ENCODE peak calls at places on chromosomes 13 and 19, in five cellular contexts. One of them, this sample, is unnamed.

GRCh38 chr19:44636439-44637389 is 7.0 kb upstream of the PVR start:
- DNase-seq in T-helper 22 cell: no peak
- DNase-seq in HT-29: no peak
- DNase-seq in amniotic stem cell: no peak
- DNase-seq in endothelial cell: no peak
- DNase-seq in this sample: no peak

GRCh38 chr19:54045771-54046170 is 17.9 kb downstream of the VSTM1 start:
- DNase-seq in T-helper 22 cell: no peak
- DNase-seq in HT-29: no peak
- DNase-seq in amniotic stem cell: no peak
- DNase-seq in endothelial cell: no peak
- DNase-seq in this sample: no peak

GRCh38 chr19:34960103-34960805 is 3.8 kb downstream of the ZNF792 start:
- DNase-seq in T-helper 22 cell: no peak
- DNase-seq in HT-29: no peak
- DNase-seq in amniotic stem cell: no peak
- DNase-seq in endothelial cell: no peak
- DNase-seq in this sample: peak

GRCh38 chr13:107141767-107142166 is 573.8 kb upstream of the ARGLU1 start:
- DNase-seq in T-helper 22 cell: no peak
- DNase-seq in HT-29: no peak
- DNase-seq in amniotic stem cell: no peak
- DNase-seq in endothelial cell: no peak
- DNase-seq in this sample: no peak

GRCh38 chr13:81396172-81396571 is 1055.2 kb upstream of the SPRY2 start:
- DNase-seq in T-helper 22 cell: no peak
- DNase-seq in HT-29: no peak
- DNase-seq in amniotic stem cell: no peak
- DNase-seq in endothelial cell: no peak
- DNase-seq in this sample: no peak

GRCh38 chr19:18274303-18274775 is at the start of gene IQCN:
- DNase-seq in T-helper 22 cell: peak
- DNase-seq in HT-29: peak
- DNase-seq in amniotic stem cell: no peak
- DNase-seq in endothelial cell: no peak
- DNase-seq in this sample: no peak

GRCh38 chr13:47109028-47109427 is 212.2 kb upstream of the HTR2A start:
- DNase-seq in T-helper 22 cell: no peak
- DNase-seq in HT-29: peak
- DNase-seq in amniotic stem cell: no peak
- DNase-seq in endothelial cell: no peak
- DNase-seq in this sample: no peak

GRCh38 chr13:112876305-112877000 is 92.6 kb upstream of the MCF2L start:
- DNase-seq in T-helper 22 cell: no peak
- DNase-seq in HT-29: no peak
- DNase-seq in amniotic stem cell: no peak
- DNase-seq in endothelial cell: no peak
- DNase-seq in this sample: no peak

GRCh38 chr19:35114656-35115537 is 726 bp upstream of the FXYD3 start:
- DNase-seq in T-helper 22 cell: no peak
- DNase-seq in HT-29: peak
- DNase-seq in amniotic stem cell: no peak
- DNase-seq in endothelial cell: peak
- DNase-seq in this sample: no peak

GRCh38 chr19:39408392-39409206 is 2.0 kb downstream of the ZFP36 start:
- DNase-seq in T-helper 22 cell: no peak
- DNase-seq in HT-29: no peak
- DNase-seq in amniotic stem cell: no peak
- DNase-seq in endothelial cell: no peak
- DNase-seq in this sample: peak

GRCh38 chr19:17716309-17716929 is 2.9 kb upstream of the MAP1S start:
- DNase-seq in T-helper 22 cell: no peak
- DNase-seq in HT-29: no peak
- DNase-seq in amniotic stem cell: no peak
- DNase-seq in endothelial cell: no peak
- DNase-seq in this sample: peak

GRCh38 chr19:1251233-1251502 is 2.8 kb downstream of the MIDN start:
- DNase-seq in T-helper 22 cell: no peak
- DNase-seq in HT-29: peak
- DNase-seq in amniotic stem cell: no peak
- DNase-seq in endothelial cell: peak
- DNase-seq in this sample: peak

GRCh38 chr13:46817081-46817480 is 20.1 kb upstream of the ESD start:
- DNase-seq in T-helper 22 cell: no peak
- DNase-seq in HT-29: no peak
- DNase-seq in amniotic stem cell: no peak
- DNase-seq in endothelial cell: no peak
- DNase-seq in this sample: no peak

GRCh38 chr19:1814833-1815604 is 2.9 kb upstream of the ATP8B3 start:
- DNase-seq in T-helper 22 cell: no peak
- DNase-seq in HT-29: no peak
- DNase-seq in amniotic stem cell: no peak
- DNase-seq in endothelial cell: no peak
- DNase-seq in this sample: no peak

GRCh38 chr19:50333737-50334617 is 4.8 kb upstream of the KCNC3 start:
- DNase-seq in T-helper 22 cell: peak
- DNase-seq in HT-29: no peak
- DNase-seq in amniotic stem cell: no peak
- DNase-seq in endothelial cell: no peak
- DNase-seq in this sample: no peak

GRCh38 chr19:18612772-18613588 is at the start of gene TMEM59L:
- DNase-seq in T-helper 22 cell: peak
- DNase-seq in HT-29: no peak
- DNase-seq in amniotic stem cell: no peak
- DNase-seq in endothelial cell: no peak
- DNase-seq in this sample: no peak

GRCh38 chr13:110388141-110388943 is 81.3 kb downstream of the COL4A2 start:
- DNase-seq in T-helper 22 cell: no peak
- DNase-seq in HT-29: no peak
- DNase-seq in amniotic stem cell: peak
- DNase-seq in endothelial cell: no peak
- DNase-seq in this sample: no peak

GRCh38 chr19:35247526-35248309 is 1.1 kb upstream of the LSR start:
- DNase-seq in T-helper 22 cell: peak
- DNase-seq in HT-29: peak
- DNase-seq in amniotic stem cell: no peak
- DNase-seq in endothelial cell: peak
- DNase-seq in this sample: peak

GRCh38 chr13:24228852-24229458 is 68.4 kb downstream of the SPATA13 start:
- DNase-seq in T-helper 22 cell: no peak
- DNase-seq in HT-29: peak
- DNase-seq in amniotic stem cell: peak
- DNase-seq in endothelial cell: peak
- DNase-seq in this sample: peak

GRCh38 chr13:106562301-106562700 is 5.6 kb downstream of the ARGLU1 start:
- DNase-seq in T-helper 22 cell: no peak
- DNase-seq in HT-29: no peak
- DNase-seq in amniotic stem cell: no peak
- DNase-seq in endothelial cell: no peak
- DNase-seq in this sample: no peak

GRCh38 chr13:99301913-99302636 is 5.1 kb downstream of the GPR183 start:
- DNase-seq in T-helper 22 cell: no peak
- DNase-seq in HT-29: no peak
- DNase-seq in amniotic stem cell: no peak
- DNase-seq in endothelial cell: no peak
- DNase-seq in this sample: no peak

GRCh38 chr19:16588824-16589577 is 16.8 kb upstream of the SLC35E1 start:
- DNase-seq in T-helper 22 cell: no peak
- DNase-seq in HT-29: no peak
- DNase-seq in amniotic stem cell: no peak
- DNase-seq in endothelial cell: no peak
- DNase-seq in this sample: no peak

GRCh38 chr13:106532111-106532929 is 3.1 kb downstream of the EFNB2 start:
- DNase-seq in T-helper 22 cell: no peak
- DNase-seq in HT-29: peak
- DNase-seq in amniotic stem cell: no peak
- DNase-seq in endothelial cell: no peak
- DNase-seq in this sample: peak

GRCh38 chr13:48258002-48258401 is 25.0 kb downstream of the ITM2B start:
- DNase-seq in T-helper 22 cell: no peak
- DNase-seq in HT-29: peak
- DNase-seq in amniotic stem cell: no peak
- DNase-seq in endothelial cell: no peak
- DNase-seq in this sample: no peak

GRCh38 chr19:15444505-15445226 is 5.1 kb downstream of the WIZ start:
- DNase-seq in T-helper 22 cell: no peak
- DNase-seq in HT-29: no peak
- DNase-seq in amniotic stem cell: no peak
- DNase-seq in endothelial cell: no peak
- DNase-seq in this sample: no peak

GRCh38 chr13:95307507-95307906 is 6.3 kb upstream of the ABCC4 start:
- DNase-seq in T-helper 22 cell: no peak
- DNase-seq in HT-29: no peak
- DNase-seq in amniotic stem cell: no peak
- DNase-seq in endothelial cell: no peak
- DNase-seq in this sample: no peak

GRCh38 chr13:51261610-51262249 is 39.5 kb downstream of the FAM124A start:
- DNase-seq in T-helper 22 cell: no peak
- DNase-seq in HT-29: no peak
- DNase-seq in amniotic stem cell: no peak
- DNase-seq in endothelial cell: no peak
- DNase-seq in this sample: no peak

GRCh38 chr19:17468302-17469091 is 1.8 kb upstream of the SLC27A1 start:
- DNase-seq in T-helper 22 cell: no peak
- DNase-seq in HT-29: no peak
- DNase-seq in amniotic stem cell: no peak
- DNase-seq in endothelial cell: no peak
- DNase-seq in this sample: no peak

GRCh38 chr13:101875717-101876393 is 423.4 kb downstream of the ITGBL1 start:
- DNase-seq in T-helper 22 cell: no peak
- DNase-seq in HT-29: peak
- DNase-seq in amniotic stem cell: peak
- DNase-seq in endothelial cell: no peak
- DNase-seq in this sample: peak

GRCh38 chr13:107867701-107868661 is 347.4 kb downstream of the LIG4 start:
- DNase-seq in T-helper 22 cell: no peak
- DNase-seq in HT-29: no peak
- DNase-seq in amniotic stem cell: peak
- DNase-seq in endothelial cell: peak
- DNase-seq in this sample: no peak

GRCh38 chr19:47176627-47177090 is 46.0 kb downstream of the SAE1 start:
- DNase-seq in T-helper 22 cell: peak
- DNase-seq in HT-29: no peak
- DNase-seq in amniotic stem cell: no peak
- DNase-seq in endothelial cell: no peak
- DNase-seq in this sample: no peak

GRCh38 chr19:54792814-54793213 is 10.6 kb upstream of the KIR2DL4 start:
- DNase-seq in T-helper 22 cell: no peak
- DNase-seq in HT-29: no peak
- DNase-seq in amniotic stem cell: no peak
- DNase-seq in endothelial cell: no peak
- DNase-seq in this sample: no peak

GRCh38 chr19:12364391-12365093 is 941 bp downstream of the ZNF442 start:
- DNase-seq in T-helper 22 cell: no peak
- DNase-seq in HT-29: no peak
- DNase-seq in amniotic stem cell: peak
- DNase-seq in endothelial cell: no peak
- DNase-seq in this sample: peak

GRCh38 chr13:27183561-27184147 is 12.0 kb upstream of the USP12 start:
- DNase-seq in T-helper 22 cell: no peak
- DNase-seq in HT-29: peak
- DNase-seq in amniotic stem cell: no peak
- DNase-seq in endothelial cell: no peak
- DNase-seq in this sample: peak